ENCODE peak calls at places on chromosomes 7 and 10, in six cellular contexts. F is cardiac muscle cell, Z is GM10248, X is GM23338, U is endothelial cell, J is nephron progenitor cell. K is an unnamed sample.

GRCh38 chr10:17616403-17617030 is 657 bp downstream of the HACD1 start:
- DNase-seq in X (peak), F (peak), Z (peak), U (peak), J (peak), K (peak)

GRCh38 chr7:114952296-114952695 is 30.4 kb downstream of the MDFIC start:
- DNase-seq in J (no peak), X (no peak), F (peak), U (no peak), Z (no peak), K (no peak)

GRCh38 chr7:15692621-15693020 is 6.1 kb upstream of the MEOX2 start:
- DNase-seq in U (no peak), F (no peak), X (no peak), Z (no peak), J (no peak), K (no peak)

GRCh38 chr10:103897241-103897774 is 20.7 kb downstream of the STN1 start:
- DNase-seq in F (no peak), J (no peak), Z (no peak), X (no peak), U (no peak), K (no peak)

GRCh38 chr10:11719496-11719895 is 22.7 kb upstream of the ECHDC3 start:
- DNase-seq in X (no peak), U (no peak), Z (no peak), F (no peak), J (no peak), K (no peak)

GRCh38 chr10:67976292-67977245 is 92.1 kb downstream of the SIRT1 start:
- DNase-seq in X (peak), J (no peak), Z (no peak), U (no peak), F (peak), K (no peak)

GRCh38 chr10:84681781-84682180 is 353.4 kb downstream of the CCSER2 start:
- DNase-seq in U (no peak), F (no peak), J (no peak), Z (no peak), X (no peak), K (no peak)

GRCh38 chr7:114819629-114820362 is 102.1 kb upstream of the MDFIC start:
- DNase-seq in X (no peak), U (no peak), Z (no peak), F (peak), J (no peak), K (no peak)

GRCh38 chr7:85619236-85619635 is 432.4 kb upstream of the SEMA3D start:
- DNase-seq in U (no peak), J (no peak), X (no peak), Z (no peak), F (no peak), K (no peak)

GRCh38 chr7:146054909-146055308 is 61.7 kb upstream of the CNTNAP2 start:
- DNase-seq in Z (no peak), U (no peak), F (no peak), X (no peak), J (no peak), K (no peak)

GRCh38 chr10:26445411-26446031 is 7.4 kb downstream of the APBB1IP start:
- DNase-seq in U (no peak), X (no peak), J (no peak), Z (no peak), F (no peak), K (no peak)

GRCh38 chr10:102511562-102512274 is 7.9 kb downstream of the SUFU start:
- DNase-seq in X (no peak), F (no peak), J (no peak), U (no peak), Z (peak), K (no peak)

GRCh38 chr10:91381562-91381923 is 28.6 kb upstream of the HECTD2 start:
- DNase-seq in J (peak), U (no peak), Z (no peak), X (no peak), F (peak), K (peak)

GRCh38 chr7:146414373-146414772 is 297.8 kb downstream of the CNTNAP2 start:
- DNase-seq in Z (no peak), J (no peak), F (no peak), X (peak), U (no peak), K (no peak)

GRCh38 chr7:132783824-132784223 is 207.6 kb upstream of the PLXNA4 start:
- DNase-seq in X (no peak), U (no peak), J (no peak), Z (no peak), F (peak), K (no peak)

GRCh38 chr7:101984997-101985645 is 167.7 kb downstream of the CUX1 start:
- DNase-seq in Z (no peak), J (no peak), F (no peak), X (no peak), U (no peak), K (no peak)

GRCh38 chr10:89206402-89207180 is 526 bp downstream of the CH25H start:
- DNase-seq in F (peak), X (peak), U (peak), Z (peak), J (peak), K (peak)

DNA sequence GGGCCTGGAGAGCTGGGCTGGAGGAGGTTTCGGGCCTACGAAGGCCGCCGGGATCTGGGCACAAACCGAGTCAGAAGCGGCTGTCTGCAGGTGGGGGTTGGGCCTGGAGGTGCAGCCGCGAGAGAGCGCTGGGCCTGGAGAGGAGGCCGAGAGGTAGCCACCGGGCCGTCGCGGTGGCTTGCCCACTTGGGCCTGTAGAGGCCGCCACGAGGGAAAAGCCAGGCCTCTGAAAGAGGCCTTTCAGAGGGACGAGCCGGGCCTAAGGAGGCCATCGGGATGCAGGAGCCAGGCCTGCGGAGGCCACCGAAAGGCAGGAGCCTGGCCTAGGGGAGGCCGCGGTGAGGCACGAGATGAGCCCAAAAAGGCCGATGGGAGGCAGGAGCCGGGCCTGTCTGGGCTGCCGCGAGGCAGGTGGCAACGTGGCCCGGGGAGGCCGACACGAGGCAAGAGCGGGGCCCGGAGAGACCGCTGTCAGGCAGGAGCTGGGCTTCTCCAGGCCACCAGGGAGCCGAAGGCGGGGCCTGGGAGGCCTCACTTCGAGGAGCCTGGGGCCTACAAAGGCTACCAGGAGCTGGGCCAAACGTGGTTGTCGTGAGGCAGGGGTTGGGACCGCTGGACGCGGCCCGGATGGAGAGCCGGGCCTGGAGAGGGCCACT is 25.6 kb downstream of the MDH2 start:
- DNase-seq in U (peak), Z (no peak), X (peak), F (no peak), J (no peak), K (no peak)
- TF ChIP-seq CTCF in U (no peak), Z (no peak), X (peak), F (no peak), J (no peak), K (no peak)

DNA sequence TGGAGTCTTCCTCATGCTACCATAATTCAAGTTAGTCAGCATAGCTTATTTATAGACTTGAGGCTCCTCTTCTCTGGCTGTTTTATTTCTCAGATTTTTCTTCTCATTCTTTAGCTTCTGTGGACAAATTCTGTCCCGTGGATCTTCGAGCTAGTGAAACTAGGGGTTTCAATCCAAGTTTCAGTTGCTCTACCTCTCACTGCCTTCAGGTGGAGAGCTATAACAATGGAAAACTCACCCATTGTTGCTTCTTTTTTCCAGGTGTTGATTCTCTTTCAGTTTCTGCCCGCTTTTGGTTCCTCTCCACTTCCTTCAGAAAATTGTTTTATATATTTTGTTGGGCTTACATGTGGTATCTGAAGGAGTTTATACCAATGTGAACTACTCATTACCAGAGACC is 266.0 kb downstream of the TCF7L2 start:
- DNase-seq in U (no peak), Z (no peak), X (peak), J (no peak), F (no peak), K (no peak)
- TF ChIP-seq CTCF in U (no peak), Z (no peak), X (peak), J (no peak), F (no peak), K (no peak)

GRCh38 chr10:76420725-76421124 is 989.3 kb downstream of the LRMDA start:
- DNase-seq in U (no peak), J (no peak), Z (no peak), F (no peak), X (no peak), K (no peak)

GRCh38 chr10:76428541-76429330 is 997.3 kb downstream of the LRMDA start:
- DNase-seq in X (peak), J (no peak), U (no peak), F (peak), Z (no peak), K (no peak)

GRCh38 chr10:76422769-76423168 is 991.3 kb downstream of the LRMDA start:
- DNase-seq in X (no peak), F (no peak), U (no peak), J (no peak), Z (no peak), K (no peak)
- TF ChIP-seq CTCF in X (no peak), F (no peak), U (no peak), J (no peak), Z (no peak), K (no peak)

DNA sequence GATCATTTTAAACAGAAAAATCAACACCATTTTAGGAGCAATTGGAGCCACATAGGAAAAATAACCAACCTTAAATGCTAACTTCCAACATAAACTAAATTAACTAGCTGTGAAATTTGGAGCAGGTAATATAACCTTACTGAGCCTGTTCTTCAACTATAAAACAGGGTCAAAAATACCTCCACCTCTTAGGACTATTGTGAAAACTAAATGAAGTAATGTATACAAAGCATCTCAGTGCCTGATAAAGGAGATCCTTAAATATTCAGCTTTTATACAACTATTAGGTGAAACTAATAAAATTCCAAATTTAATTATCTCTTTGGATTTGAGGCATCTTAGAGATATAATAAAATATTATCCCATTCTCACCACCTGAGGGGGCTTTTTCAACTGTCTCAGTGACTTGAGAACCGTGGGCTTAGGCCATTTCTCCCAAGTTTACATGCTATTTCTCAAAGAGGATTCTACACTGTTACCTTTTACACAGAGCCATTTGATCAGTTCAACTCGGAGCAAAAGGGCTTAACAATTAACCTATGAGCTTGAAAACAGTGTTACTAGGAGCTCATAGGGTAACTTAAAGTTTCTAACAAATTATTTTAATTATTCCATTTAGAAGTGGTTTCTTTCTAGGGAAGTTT is 165.0 kb upstream of the ASAH2 start:
- DNase-seq in J (no peak), Z (no peak), X (no peak), F (no peak), U (no peak), K (no peak)
- TF ChIP-seq CTCF in J (no peak), Z (no peak), X (no peak), F (no peak), U (no peak), K (no peak)

K was measured in glutamatergic neuron.